ENCODE peak calls at places on chromosomes 4 and X, in five cellular contexts. U, W, N, Z and A are unnamed samples.

GRCh38 chrX:103584606-103585005 is 709 bp upstream of the TCEAL4 start:
- DNase-seq in Z (no peak), N (no peak), W (no peak), U (peak; percentile 41), A (no peak)

GRCh38 chr4:112083587-112084347 is 61.5 kb upstream of the FAM241A start:
- DNase-seq in Z (no peak), N (no peak), W (no peak), U (peak; percentile 79), A (no peak)

GRCh38 chrX:11558972-11559371 is 106.7 kb downstream of the ARHGAP6 start:
- DNase-seq in Z (no peak), W (no peak), N (peak; percentile 85), U (peak; percentile 1), A (no peak)

GRCh38 chr4:187744911-187745310 is 250.7 kb upstream of the ZFP42 start:
- DNase-seq in N (no peak), Z (no peak), U (no peak), W (no peak), A (no peak)

GRCh38 chrX:154812341-154813101 is 7.2 kb upstream of the MPP1 start:
- DNase-seq in Z (no peak), U (no peak), W (no peak), N (no peak), A (no peak)

GRCh38 chr4:122003335-122003734 is 51.5 kb upstream of the TRPC3 start:
- DNase-seq in N (peak; percentile 82), Z (no peak), W (no peak), U (peak; percentile 25), A (no peak)

GRCh38 chr4:112231779-112232713 is at the start of gene AP1AR:
- DNase-seq in N (peak; percentile 94), Z (peak; percentile 84), U (peak; percentile 86), W (peak; percentile 82), A (peak; percentile 78)

GRCh38 chrX:11543249-11543648 is 122.5 kb downstream of the ARHGAP6 start:
- DNase-seq in Z (no peak), W (no peak), N (peak; percentile 68), U (no peak), A (no peak)

GRCh38 chrX:53479295-53479694 is 45.1 kb upstream of the HSD17B10 start:
- DNase-seq in Z (no peak), W (no peak), U (no peak), N (peak; percentile 62), A (no peak)

GRCh38 chr4:40607224-40607623 is 22.4 kb downstream of the RBM47 start:
- DNase-seq in Z (no peak), U (no peak), W (peak; percentile 11), N (no peak), A (no peak)

GRCh38 chr4:42460043-42460442 is 62.8 kb downstream of the SHISA3 start:
- DNase-seq in U (no peak), W (no peak), N (no peak), Z (no peak), A (no peak)

GRCh38 chrX:110036162-110037033 is 33.5 kb downstream of the TMEM164 start:
- DNase-seq in U (no peak), N (peak; percentile 63), W (no peak), Z (no peak), A (no peak)

GRCh38 chr4:185387957-185388356 is 7.8 kb downstream of the LRP2BP start:
- DNase-seq in N (no peak), W (no peak), U (no peak), Z (no peak), A (no peak)

GRCh38 chrX:53403535-53403934 is 18.9 kb downstream of the SMC1A start:
- DNase-seq in U (no peak), Z (no peak), W (no peak), N (no peak), A (no peak)

GRCh38 chr4:8302331-8302730 is 32.8 kb downstream of the HTRA3 start:
- DNase-seq in W (peak; percentile 16), N (no peak), U (no peak), Z (peak; percentile 5), A (peak; percentile 37)

GRCh38 chrX:66019974-66020373 is 19.9 kb downstream of the VSIG4 start:
- DNase-seq in N (no peak), W (no peak), U (no peak), Z (no peak), A (no peak)

GRCh38 chr4:41594439-41594838 is 56.5 kb downstream of the LIMCH1 start:
- DNase-seq in U (no peak), N (no peak), W (no peak), Z (peak; percentile 58), A (no peak)

GRCh38 chr4:107500551-107500950 is 219.5 kb downstream of the PAPSS1 start:
- DNase-seq in Z (no peak), N (no peak), U (no peak), W (no peak), A (no peak)

GRCh38 chr4:4430492-4431195 is 43.7 kb downstream of the NSG1 start:
- DNase-seq in N (peak; percentile 84), W (no peak), U (peak; percentile 50), Z (no peak), A (no peak)

GRCh38 chr4:182904271-182904761 is 12.9 kb downstream of the DCTD start:
- DNase-seq in U (no peak), Z (no peak), W (no peak), N (no peak), A (no peak)

GRCh38 chr4:123659759-123660158 is 263.2 kb downstream of the SPRY1 start:
- DNase-seq in N (no peak), U (peak; percentile 37), W (no peak), Z (no peak), A (no peak)

GRCh38 chr4:172845281-172845680 is 323.3 kb upstream of the GALNT7 start:
- DNase-seq in Z (no peak), U (no peak), W (no peak), N (no peak), A (no peak)

GRCh38 chr4:154928640-154929257 is 147.7 kb downstream of the RBM46 start:
- DNase-seq in W (no peak), Z (no peak), U (peak; percentile 21), N (no peak), A (no peak)

GRCh38 chr4:99614491-99614890 is 39.9 kb downstream of the MTTP start:
- DNase-seq in W (no peak), N (no peak), Z (no peak), U (no peak), A (no peak)

GRCh38 chr4:94410678-94411206 is 41.0 kb upstream of the PDLIM5 start:
- DNase-seq in Z (peak; percentile 51), N (peak; percentile 29), U (no peak), W (peak; percentile 89), A (peak; percentile 89)

GRCh38 chr4:15963001-15963451 is at the start of gene FGFBP2:
- DNase-seq in N (peak; percentile 76), Z (peak; percentile 39), U (peak; percentile 34), W (no peak), A (no peak)

GRCh38 chr4:164997324-164997723 is 19.9 kb upstream of the TRIM61 start:
- DNase-seq in N (peak; percentile 81), W (no peak), U (no peak), Z (no peak), A (no peak)

GRCh38 chrX:22090181-22090580 is 58.1 kb downstream of the PHEX start:
- DNase-seq in U (peak; percentile 42), Z (no peak), N (no peak), W (no peak), A (no peak)

DNA sequence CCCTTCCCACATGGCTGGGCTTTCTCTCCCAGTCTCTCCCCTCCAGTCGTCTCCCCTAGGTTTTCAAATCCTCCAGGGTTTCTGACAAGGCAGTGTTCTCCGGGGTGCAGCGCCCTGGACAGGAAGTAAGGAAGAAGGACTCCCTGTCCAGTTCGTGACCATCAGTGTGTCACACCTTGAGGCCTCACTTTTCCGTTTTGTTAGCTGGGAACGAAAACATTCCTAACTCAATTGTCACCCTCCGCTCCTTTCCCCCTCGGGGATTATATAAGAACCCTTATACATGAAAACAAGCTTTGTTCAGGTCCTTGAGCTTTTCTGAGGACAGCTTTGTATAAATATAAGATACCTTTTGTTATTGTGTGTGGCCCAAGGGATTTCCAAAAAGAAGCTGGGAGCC is 92.1 kb downstream of the KDR start:
- DNase-seq in N (no peak), W (no peak), U (no peak), Z (no peak), A (no peak)
- H3K4me3 ChIP-seq in N (no peak overlapping the region), W (no peak overlapping the region), U (no peak overlapping the region), Z (no peak overlapping the region), A (no peak overlapping the region)

GRCh38 chr4:57061395-57061794 is 48.8 kb downstream of the IGFBP7 start:
- DNase-seq in U (no peak), W (no peak), Z (no peak), N (no peak), A (no peak)
- H3K4me1 ChIP-seq in U (peaks cover 33% of the 10 kb centered on the region), W (no peaks in the 10 kb centered on the region), Z (peaks cover 91% of the 10 kb centered on the region), N (no peaks in the 10 kb centered on the region), A (peaks cover 12% of the 10 kb centered on the region)

GRCh38 chrX:94041881-94042280 is 367.9 kb downstream of the FAM133A start:
- DNase-seq in W (no peak), Z (no peak), N (no peak), U (no peak), A (no peak)
- H3K4me3 ChIP-seq in W (no peak overlapping the region), Z (no peak overlapping the region), N (no peak overlapping the region), U (no peak overlapping the region), A (no peak overlapping the region)

DNA sequence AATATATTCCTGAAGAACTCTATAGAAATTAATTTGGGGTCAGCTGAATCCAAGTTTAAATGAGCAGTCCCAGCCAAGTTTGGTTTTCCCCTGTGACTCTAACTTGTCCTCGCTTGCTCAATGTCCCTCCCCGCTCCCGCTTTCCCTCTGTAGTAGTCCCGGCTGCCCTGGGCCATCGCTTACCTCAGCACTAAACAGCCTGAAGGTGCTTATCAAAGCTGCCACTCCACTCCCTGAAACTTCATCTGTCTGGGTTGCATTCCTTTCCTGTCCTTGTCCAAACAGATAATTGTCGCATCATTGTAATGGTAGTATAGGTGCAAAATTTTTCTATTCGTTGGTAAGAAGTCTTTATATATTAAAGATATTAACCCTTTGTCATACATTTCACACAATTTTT is 12.8 kb downstream of the SLC25A43 start:
- DNase-seq in W (peak; percentile 69), N (no peak), U (no peak), Z (no peak), A (no peak)
- H3K4me1 ChIP-seq in W (no peaks in the 10 kb centered on the region), N (no peaks in the 10 kb centered on the region), U (no peaks in the 10 kb centered on the region), Z (no peaks in the 10 kb centered on the region), A (peaks cover 3% of the 10 kb centered on the region)